ENCODE peak calls at places on chromosome 6, in eight cellular contexts. Q, L, D, A, W, I, X and C are unnamed samples.

GRCh38 chr6:18253635-18254034 is 10.7 kb downstream of the DEK start:
- DNase-seq in A (no peak), D (no peak), X (no peak), W (no peak), I (no peak), L (no peak), Q (no peak), C (no peak)

GRCh38 chr6:167786859-167787675 is 39.6 kb upstream of the AFDN start:
- DNase-seq in L (no peak), D (no peak), X (no peak), I (no peak), A (peak), Q (no peak), W (no peak), C (no peak)

GRCh38 chr6:123393333-123393732 is 243.4 kb downstream of the TRDN start:
- DNase-seq in A (no peak), W (peak), I (no peak), X (no peak), L (no peak), D (no peak), Q (no peak), C (no peak)

GRCh38 chr6:178119-178518 is 114.2 kb upstream of the DUSP22 start:
- DNase-seq in L (no peak), I (no peak), W (no peak), X (peak), D (no peak), Q (no peak), A (no peak), C (no peak)

GRCh38 chr6:142893088-142893487 is 51.9 kb downstream of the HIVEP2 start:
- DNase-seq in Q (no peak), X (no peak), W (no peak), D (no peak), L (no peak), I (no peak), A (no peak), C (no peak)

GRCh38 chr6:164151161-164151728 is 736.7 kb downstream of the QKI start:
- DNase-seq in W (no peak), D (peak), X (no peak), Q (no peak), A (peak), L (no peak), I (no peak), C (no peak)

GRCh38 chr6:29975561-29975907 is 33.2 kb downstream of the HLA-A start:
- DNase-seq in W (no peak), L (no peak), I (no peak), A (no peak), X (peak), D (no peak), Q (no peak), C (no peak)

GRCh38 chr6:142746524-142746923 is 198.5 kb downstream of the HIVEP2 start:
- DNase-seq in I (no peak), Q (no peak), L (no peak), X (no peak), W (peak), A (no peak), D (no peak), C (no peak)

GRCh38 chr6:77074037-77074713 is 389.1 kb downstream of the HTR1B start:
- DNase-seq in W (no peak), L (no peak), X (no peak), D (no peak), A (no peak), I (no peak), Q (no peak), C (no peak)

GRCh38 chr6:20817806-20818320 is 283.6 kb downstream of the CDKAL1 start:
- DNase-seq in A (no peak), I (no peak), W (peak), L (no peak), D (no peak), Q (no peak), X (no peak), C (no peak)

GRCh38 chr6:79557683-79558082 is 20.5 kb upstream of the LCA5 start:
- DNase-seq in Q (no peak), L (no peak), D (no peak), A (no peak), X (no peak), I (no peak), W (no peak), C (no peak)

GRCh38 chr6:106446287-106446885 is 85.9 kb downstream of the CRYBG1 start:
- DNase-seq in L (no peak), A (no peak), D (no peak), W (peak), Q (no peak), X (no peak), I (no peak), C (no peak)

GRCh38 chr6:89035252-89036106 is 45.1 kb upstream of the PNRC1 start:
- DNase-seq in Q (peak), D (peak), I (peak), L (no peak), W (no peak), X (no peak), A (peak), C (no peak)

GRCh38 chr6:143581835-143582480 is 70.4 kb upstream of the FUCA2 start:
- DNase-seq in A (no peak), X (no peak), I (no peak), W (no peak), D (no peak), L (no peak), Q (no peak), C (no peak)

GRCh38 chr6:133315811-133316210 is 74.7 kb downstream of the EYA4 start:
- DNase-seq in D (no peak), I (no peak), Q (no peak), X (no peak), W (no peak), L (no peak), A (no peak), C (no peak)

GRCh38 chr6:44593539-44593944 is 206.0 kb downstream of the CDC5L start:
- DNase-seq in X (no peak), L (peak), Q (peak), I (peak), D (peak), A (no peak), W (peak), C (peak)

GRCh38 chr6:38755874-38756273 is 40.8 kb downstream of the DNAH8 start:
- DNase-seq in Q (no peak), D (no peak), X (no peak), W (no peak), A (no peak), I (no peak), L (no peak), C (peak)

GRCh38 chr6:44621846-44622245 is 234.3 kb downstream of the CDC5L start:
- DNase-seq in I (no peak), D (no peak), L (no peak), A (no peak), X (no peak), W (no peak), Q (no peak), C (no peak)

GRCh38 chr6:36701401-36701991 is 3.9 kb downstream of the RAB44 start:
- DNase-seq in W (peak), I (no peak), L (no peak), X (no peak), A (peak), D (no peak), Q (no peak), C (no peak)

GRCh38 chr6:16539086-16539931 is 222.0 kb downstream of the ATXN1 start:
- DNase-seq in X (no peak), W (no peak), L (no peak), I (no peak), D (no peak), Q (no peak), A (no peak), C (peak)

GRCh38 chr6:39421383-39422225 is 99.1 kb upstream of the KCNK16 start:
- DNase-seq in D (no peak), L (no peak), I (no peak), X (no peak), A (no peak), W (no peak), Q (no peak), C (no peak)

GRCh38 chr6:167661456-167662103 is 165.1 kb upstream of the AFDN start:
- DNase-seq in D (no peak), X (no peak), Q (no peak), I (no peak), L (no peak), W (no peak), A (no peak), C (no peak)

GRCh38 chr6:26660096-26660425 is 515 bp upstream of the ZNF322 start:
- DNase-seq in D (no peak), Q (no peak), L (peak), W (peak), I (peak), A (no peak), X (no peak), C (no peak)

GRCh38 chr6:169217972-169218371 is 35.7 kb downstream of the THBS2 start:
- DNase-seq in W (no peak), A (no peak), I (no peak), L (no peak), D (no peak), X (no peak), Q (no peak), C (no peak)

GRCh38 chr6:169215201-169215661 is 38.4 kb downstream of the THBS2 start:
- DNase-seq in Q (no peak), L (no peak), D (no peak), A (peak), I (no peak), W (no peak), X (no peak), C (no peak)

GRCh38 chr6:169213814-169214520 is 39.7 kb downstream of the THBS2 start:
- DNase-seq in W (no peak), A (peak), D (no peak), X (peak), L (no peak), I (no peak), Q (no peak), C (no peak)

GRCh38 chr6:169220068-169220964 is 33.3 kb downstream of the THBS2 start:
- DNase-seq in L (no peak), X (no peak), Q (no peak), A (peak), W (no peak), I (no peak), D (no peak), C (no peak)

GRCh38 chr6:169216830-169217229 is 36.8 kb downstream of the THBS2 start:
- DNase-seq in L (no peak), A (peak), W (no peak), Q (no peak), X (peak), I (no peak), D (no peak), C (no peak)
- TF ChIP-seq POLR2AphosphoS5 in L (no peak), A (no peak), W (no peak), Q (no peak), X (no peak), I (no peak), D (no peak), C (no peak)

GRCh38 chr6:33696538-33697518 is 14.7 kb downstream of the UQCC2 start:
- DNase-seq in D (peak), X (peak), L (no peak), A (no peak), W (no peak), Q (no peak), I (no peak), C (no peak)
- TF ChIP-seq POLR2AphosphoS5 in D (peak), X (peak), L (no peak), A (no peak), W (no peak), Q (no peak), I (no peak), C (no peak)

DNA sequence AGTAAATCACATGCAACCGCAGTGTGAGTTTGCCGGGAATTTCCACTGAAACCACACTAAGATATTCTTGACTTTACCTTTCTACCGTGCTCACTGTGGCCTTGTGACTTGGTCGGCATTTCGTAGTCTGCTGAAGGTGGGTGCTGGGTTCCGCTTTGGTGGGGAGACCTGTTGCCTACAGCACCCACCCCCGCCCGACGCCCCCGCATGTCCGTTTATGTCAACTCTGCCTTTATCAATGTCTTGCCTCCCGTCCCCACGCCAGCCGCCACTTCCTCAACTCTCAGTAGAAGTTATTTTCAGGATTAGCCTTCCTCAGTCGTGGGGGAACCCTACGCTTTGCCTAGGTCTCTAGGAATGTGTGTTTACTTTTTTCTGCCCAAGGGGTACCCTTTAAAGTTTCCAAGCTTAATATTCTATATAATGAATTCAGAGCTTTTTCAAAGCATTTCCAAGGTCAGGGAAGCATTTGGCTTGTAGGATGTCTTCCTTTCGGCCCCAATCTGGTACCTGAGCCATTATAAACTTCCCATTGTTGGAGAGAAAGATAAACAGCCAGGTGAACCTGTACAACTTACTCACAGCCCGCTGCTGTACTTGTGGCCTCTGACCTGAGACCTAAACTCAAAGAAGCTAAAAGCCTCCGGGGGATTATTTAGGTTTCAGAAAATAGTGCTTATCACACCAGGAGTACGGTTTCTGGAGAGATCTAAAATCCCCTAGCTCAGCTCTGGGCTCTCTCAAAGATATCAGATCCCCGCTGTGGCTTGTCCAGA is 54.2 kb downstream of the TBC1D7 start:
- DNase-seq in Q (peak), W (no peak), D (no peak), X (peak), I (peak), L (no peak), A (no peak), C (no peak)
- TF ChIP-seq POLR2AphosphoS5 in Q (no peak), W (no peak), D (no peak), X (peak), I (peak), L (peak), A (no peak), C (no peak)

GRCh38 chr6:62009445-62009844 is 276.6 kb downstream of the KHDRBS2 start:
- DNase-seq in A (no peak), D (no peak), I (no peak), L (no peak), W (no peak), X (no peak), Q (no peak), C (no peak)
- TF ChIP-seq POLR2AphosphoS5 in A (no peak), D (no peak), I (no peak), L (no peak), W (no peak), X (no peak), Q (no peak), C (no peak)

DNA sequence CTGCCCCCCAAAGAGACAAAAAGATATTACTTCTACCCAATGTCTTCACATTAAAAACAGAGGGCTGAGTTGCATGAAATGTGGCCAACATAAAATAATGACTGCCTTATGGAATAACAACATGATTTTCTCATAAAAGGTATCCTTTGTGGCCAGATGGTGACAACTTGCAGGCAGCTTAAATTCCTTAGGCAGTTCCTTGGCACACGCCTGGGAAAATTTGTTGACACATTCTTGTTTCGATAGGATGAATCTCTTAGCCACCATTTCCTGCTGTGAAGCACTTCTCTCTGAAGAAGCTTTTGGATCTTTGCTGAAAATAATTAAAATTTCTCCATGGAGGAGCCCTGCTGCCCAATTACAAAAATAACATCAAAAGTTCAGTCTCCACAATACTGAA is 109.1 kb upstream of the COL21A1 start:
- DNase-seq in D (no peak), I (no peak), W (peak), X (no peak), A (no peak), L (no peak), Q (no peak), C (no peak)
- TF ChIP-seq POLR2AphosphoS5 in D (no peak), I (no peak), W (no peak), X (no peak), A (no peak), L (no peak), Q (no peak), C (no peak)